ENCODE peak calls at places on chromosome 1, in five cellular contexts. E is ovary; D is activated CD8-positive, alpha-beta memory T cell treated with anti-CD3 and anti-CD28 coated beads, Interleukin-2, amount 50 U/mL, for 4 hours; U is AG04449; Q is iPS-NIHi11. X is an unnamed sample.

GRCh38 chr1:4052657-4053056 is 152.6 kb upstream of the C1orf174 start:
- DNase-seq in U (no peak), E (no peak), Q (no peak), D (no peak), X (no peak)

GRCh38 chr1:221856188-221857093 is 114.6 kb upstream of the DUSP10 start:
- DNase-seq in Q (no peak), E (no peak), D (no peak), U (no peak), X (no peak)

GRCh38 chr1:245091818-245092637 is 62.8 kb upstream of the KIF26B start:
- DNase-seq in Q (no peak), U (peak; percentile 86), E (peak; percentile 30), D (no peak), X (peak; percentile 67)

GRCh38 chr1:190140644-190141043 is 337.0 kb downstream of the BRINP3 start:
- DNase-seq in E (no peak), Q (peak; percentile 6), D (no peak), U (no peak), X (no peak)

GRCh38 chr1:153509036-153509435 is 26.8 kb downstream of the S100A6 start:
- DNase-seq in Q (no peak), E (no peak), D (no peak), U (no peak), X (no peak)

GRCh38 chr1:109213824-109214693 is at the start of gene SARS1:
- DNase-seq in U (no peak), E (peak; percentile 87), D (peak; percentile 90), Q (peak; percentile 97), X (peak; percentile 99)

GRCh38 chr1:87933171-87933570 is 604.5 kb downstream of the LMO4 start:
- DNase-seq in U (no peak), D (no peak), E (no peak), Q (no peak), X (no peak)

GRCh38 chr1:2312196-2312588 is 79.2 kb downstream of the MORN1 start:
- DNase-seq in U (no peak), E (no peak), Q (no peak), D (no peak), X (no peak)

GRCh38 chr1:11338351-11338809 is 65.4 kb downstream of the UBIAD1 start:
- DNase-seq in Q (no peak), D (no peak), E (no peak), U (no peak), X (no peak)

GRCh38 chr1:215833936-215834729 is 267.0 kb downstream of the KCTD3 start:
- DNase-seq in U (no peak), Q (no peak), E (no peak), D (no peak), X (no peak)

GRCh38 chr1:169680377-169681019 is 30.9 kb downstream of the SELL start:
- DNase-seq in U (no peak), Q (no peak), D (peak; percentile 57), E (no peak), X (no peak)

GRCh38 chr1:238061967-238062613 is 171.4 kb upstream of the ZP4 start:
- DNase-seq in U (no peak), D (no peak), Q (no peak), E (no peak), X (no peak)

GRCh38 chr1:216542741-216543140 is 119.5 kb upstream of the USH2A start:
- DNase-seq in D (no peak), Q (no peak), E (no peak), U (no peak), X (no peak)

GRCh38 chr1:87284456-87285240 is 44.0 kb upstream of the LMO4 start:
- DNase-seq in Q (no peak), U (no peak), D (no peak), E (no peak), X (no peak)

GRCh38 chr1:8061673-8062386 is 35.7 kb upstream of the ERRFI1 start:
- DNase-seq in U (no peak), E (no peak), D (no peak), Q (no peak), X (no peak)

GRCh38 chr1:6298940-6299465 is 38.1 kb upstream of the GPR153 start:
- DNase-seq in Q (no peak), U (no peak), E (no peak), D (no peak), X (no peak)

GRCh38 chr1:154325583-154326545 is 539 bp downstream of the ATP8B2 start:
- DNase-seq in Q (peak; percentile 83), D (no peak), U (peak; percentile 59), E (peak; percentile 81), X (peak; percentile 88)

GRCh38 chr1:39689635-39690034 is 1.6 kb downstream of the HPCAL4 start:
- DNase-seq in U (no peak), Q (no peak), E (no peak), D (no peak), X (no peak)

GRCh38 chr1:110152133-110152785 is 2.0 kb downstream of the SLC6A17 start:
- DNase-seq in U (no peak), E (no peak), Q (no peak), D (no peak), X (no peak)

GRCh38 chr1:27363766-27364695 is 2.7 kb downstream of the MAP3K6 start:
- DNase-seq in U (no peak), D (no peak), Q (no peak), E (no peak), X (no peak)

GRCh38 chr1:18373882-18374493 is 106.7 kb upstream of the KLHDC7A start:
- DNase-seq in U (no peak), E (no peak), Q (peak; percentile 89), D (no peak), X (peak; percentile 78)

GRCh38 chr1:207021139-207021861 is 11.3 kb downstream of the C1orf116 start:
- DNase-seq in D (no peak), E (no peak), U (no peak), Q (no peak), X (peak; percentile 88)